ENCODE peak calls at places on chromosomes 1 and 21, in nine cellular contexts. One of them, this sample, is unnamed.

GRCh38 chr1:179706339-179706941 is 36.7 kb upstream of the FAM163A start:
- DNase-seq in OCI-LY7: peak; percentile 70
- DNase-seq in fibroblast of pulmonary artery: peak; percentile 85
- DNase-seq in cardiac fibroblast: peak; percentile 83
- DNase-seq in Calu3: peak; percentile 77
- DNase-seq in mammary epithelial cell: peak; percentile 32
- DNase-seq in neural progenitor cell: peak; percentile 74
- DNase-seq in endodermal cell: peak; percentile 80
- DNase-seq in foreskin fibroblast: peak; percentile 80
- DNase-seq in this sample: peak; percentile 68

GRCh38 chr1:46903481-46903880 is 37.8 kb downstream of the CYP4A11 start:
- DNase-seq in OCI-LY7: no peak
- DNase-seq in fibroblast of pulmonary artery: no peak
- DNase-seq in cardiac fibroblast: no peak
- DNase-seq in Calu3: peak; percentile 1
- DNase-seq in mammary epithelial cell: no peak
- DNase-seq in neural progenitor cell: no peak
- DNase-seq in endodermal cell: no peak
- DNase-seq in foreskin fibroblast: no peak
- DNase-seq in this sample: no peak

GRCh38 chr1:24190970-24191570 is 4.0 kb upstream of the IFNLR1 start:
- DNase-seq in OCI-LY7: peak; percentile 98
- DNase-seq in fibroblast of pulmonary artery: no peak
- DNase-seq in cardiac fibroblast: no peak
- DNase-seq in Calu3: no peak
- DNase-seq in mammary epithelial cell: no peak
- DNase-seq in neural progenitor cell: no peak
- DNase-seq in endodermal cell: no peak
- DNase-seq in foreskin fibroblast: no peak
- DNase-seq in this sample: no peak

GRCh38 chr21:28338906-28339305 is 653.8 kb downstream of the LTN1 start:
- DNase-seq in OCI-LY7: no peak
- DNase-seq in fibroblast of pulmonary artery: peak; percentile 7
- DNase-seq in cardiac fibroblast: peak; percentile 23
- DNase-seq in Calu3: no peak
- DNase-seq in mammary epithelial cell: no peak
- DNase-seq in neural progenitor cell: no peak
- DNase-seq in endodermal cell: no peak
- DNase-seq in foreskin fibroblast: no peak
- DNase-seq in this sample: no peak

GRCh38 chr1:212629450-212630158 is 21.0 kb downstream of the ATF3 start:
- DNase-seq in OCI-LY7: no peak
- DNase-seq in fibroblast of pulmonary artery: no peak
- DNase-seq in cardiac fibroblast: no peak
- DNase-seq in Calu3: no peak
- DNase-seq in mammary epithelial cell: no peak
- DNase-seq in neural progenitor cell: no peak
- DNase-seq in endodermal cell: no peak
- DNase-seq in foreskin fibroblast: no peak
- DNase-seq in this sample: no peak

GRCh38 chr1:30446100-30446499 is 277.3 kb downstream of the MATN1 start:
- DNase-seq in OCI-LY7: no peak
- DNase-seq in fibroblast of pulmonary artery: no peak
- DNase-seq in cardiac fibroblast: no peak
- DNase-seq in Calu3: no peak
- DNase-seq in mammary epithelial cell: no peak
- DNase-seq in neural progenitor cell: no peak
- DNase-seq in endodermal cell: peak; percentile 34
- DNase-seq in foreskin fibroblast: no peak
- DNase-seq in this sample: no peak

GRCh38 chr1:205335692-205336091 is 14.1 kb upstream of the NUAK2 start:
- DNase-seq in OCI-LY7: peak; percentile 82
- DNase-seq in fibroblast of pulmonary artery: peak; percentile 78
- DNase-seq in cardiac fibroblast: peak; percentile 82
- DNase-seq in Calu3: peak; percentile 95
- DNase-seq in mammary epithelial cell: peak; percentile 66
- DNase-seq in neural progenitor cell: peak; percentile 91
- DNase-seq in endodermal cell: peak; percentile 96
- DNase-seq in foreskin fibroblast: peak; percentile 82
- DNase-seq in this sample: peak; percentile 84

GRCh38 chr1:63960326-63960725 is 186.5 kb downstream of the ROR1 start:
- DNase-seq in OCI-LY7: no peak
- DNase-seq in fibroblast of pulmonary artery: no peak
- DNase-seq in cardiac fibroblast: no peak
- DNase-seq in Calu3: no peak
- DNase-seq in mammary epithelial cell: no peak
- DNase-seq in neural progenitor cell: no peak
- DNase-seq in endodermal cell: no peak
- DNase-seq in foreskin fibroblast: peak; percentile 55
- DNase-seq in this sample: no peak

GRCh38 chr1:200491097-200491496 is 81.3 kb upstream of the ZNF281 start:
- DNase-seq in OCI-LY7: no peak
- DNase-seq in fibroblast of pulmonary artery: no peak
- DNase-seq in cardiac fibroblast: no peak
- DNase-seq in Calu3: no peak
- DNase-seq in mammary epithelial cell: no peak
- DNase-seq in neural progenitor cell: no peak
- DNase-seq in endodermal cell: no peak
- DNase-seq in foreskin fibroblast: no peak
- DNase-seq in this sample: no peak

GRCh38 chr1:85320371-85321131 is 44.1 kb upstream of the BCL10 start:
- DNase-seq in OCI-LY7: no peak
- DNase-seq in fibroblast of pulmonary artery: peak; percentile 73
- DNase-seq in cardiac fibroblast: peak; percentile 66
- DNase-seq in Calu3: no peak
- DNase-seq in mammary epithelial cell: peak; percentile 48
- DNase-seq in neural progenitor cell: no peak
- DNase-seq in endodermal cell: no peak
- DNase-seq in foreskin fibroblast: peak; percentile 79
- DNase-seq in this sample: no peak

GRCh38 chr21:31554511-31555022 is 104.9 kb upstream of the SOD1 start:
- DNase-seq in OCI-LY7: no peak
- DNase-seq in fibroblast of pulmonary artery: peak; percentile 54
- DNase-seq in cardiac fibroblast: peak; percentile 26
- DNase-seq in Calu3: peak; percentile 4
- DNase-seq in mammary epithelial cell: peak; percentile 43
- DNase-seq in neural progenitor cell: peak; percentile 71
- DNase-seq in endodermal cell: peak; percentile 78
- DNase-seq in foreskin fibroblast: peak; percentile 11
- DNase-seq in this sample: peak; percentile 66

GRCh38 chr1:180167721-180168467 is 13.2 kb downstream of the QSOX1 start:
- DNase-seq in OCI-LY7: no peak
- DNase-seq in fibroblast of pulmonary artery: no peak
- DNase-seq in cardiac fibroblast: no peak
- DNase-seq in Calu3: peak; percentile 97
- DNase-seq in mammary epithelial cell: peak; percentile 55
- DNase-seq in neural progenitor cell: peak; percentile 30
- DNase-seq in endodermal cell: peak; percentile 97
- DNase-seq in foreskin fibroblast: peak; percentile 36
- DNase-seq in this sample: peak; percentile 17

GRCh38 chr1:25168193-25169071 is 63.9 kb downstream of the SYF2 start:
- DNase-seq in OCI-LY7: no peak
- DNase-seq in fibroblast of pulmonary artery: no peak
- DNase-seq in cardiac fibroblast: no peak
- DNase-seq in Calu3: no peak
- DNase-seq in mammary epithelial cell: no peak
- DNase-seq in neural progenitor cell: peak; percentile 22
- DNase-seq in endodermal cell: peak; percentile 69
- DNase-seq in foreskin fibroblast: no peak
- DNase-seq in this sample: no peak

GRCh38 chr1:239703067-239703466 is 316.7 kb downstream of the CHRM3 start:
- DNase-seq in OCI-LY7: no peak
- DNase-seq in fibroblast of pulmonary artery: no peak
- DNase-seq in cardiac fibroblast: no peak
- DNase-seq in Calu3: no peak
- DNase-seq in mammary epithelial cell: no peak
- DNase-seq in neural progenitor cell: no peak
- DNase-seq in endodermal cell: no peak
- DNase-seq in foreskin fibroblast: no peak
- DNase-seq in this sample: no peak

GRCh38 chr1:235617808-235618207 is 31.8 kb downstream of the GNG4 start:
- DNase-seq in OCI-LY7: no peak
- DNase-seq in fibroblast of pulmonary artery: peak; percentile 60
- DNase-seq in cardiac fibroblast: peak; percentile 63
- DNase-seq in Calu3: no peak
- DNase-seq in mammary epithelial cell: peak; percentile 37
- DNase-seq in neural progenitor cell: no peak
- DNase-seq in endodermal cell: no peak
- DNase-seq in foreskin fibroblast: peak; percentile 71
- DNase-seq in this sample: no peak
- TF ChIP-seq CTCF in OCI-LY7: no peak
- TF ChIP-seq CTCF in fibroblast of pulmonary artery: peak; percentile 52
- TF ChIP-seq CTCF in cardiac fibroblast: peak; percentile 59
- TF ChIP-seq CTCF in Calu3: no peak
- TF ChIP-seq CTCF in mammary epithelial cell: peak; percentile 66
- TF ChIP-seq CTCF in neural progenitor cell: no peak
- TF ChIP-seq CTCF in endodermal cell: peak; percentile 16
- TF ChIP-seq CTCF in foreskin fibroblast: peak; percentile 72
- TF ChIP-seq CTCF in this sample: no peak

DNA sequence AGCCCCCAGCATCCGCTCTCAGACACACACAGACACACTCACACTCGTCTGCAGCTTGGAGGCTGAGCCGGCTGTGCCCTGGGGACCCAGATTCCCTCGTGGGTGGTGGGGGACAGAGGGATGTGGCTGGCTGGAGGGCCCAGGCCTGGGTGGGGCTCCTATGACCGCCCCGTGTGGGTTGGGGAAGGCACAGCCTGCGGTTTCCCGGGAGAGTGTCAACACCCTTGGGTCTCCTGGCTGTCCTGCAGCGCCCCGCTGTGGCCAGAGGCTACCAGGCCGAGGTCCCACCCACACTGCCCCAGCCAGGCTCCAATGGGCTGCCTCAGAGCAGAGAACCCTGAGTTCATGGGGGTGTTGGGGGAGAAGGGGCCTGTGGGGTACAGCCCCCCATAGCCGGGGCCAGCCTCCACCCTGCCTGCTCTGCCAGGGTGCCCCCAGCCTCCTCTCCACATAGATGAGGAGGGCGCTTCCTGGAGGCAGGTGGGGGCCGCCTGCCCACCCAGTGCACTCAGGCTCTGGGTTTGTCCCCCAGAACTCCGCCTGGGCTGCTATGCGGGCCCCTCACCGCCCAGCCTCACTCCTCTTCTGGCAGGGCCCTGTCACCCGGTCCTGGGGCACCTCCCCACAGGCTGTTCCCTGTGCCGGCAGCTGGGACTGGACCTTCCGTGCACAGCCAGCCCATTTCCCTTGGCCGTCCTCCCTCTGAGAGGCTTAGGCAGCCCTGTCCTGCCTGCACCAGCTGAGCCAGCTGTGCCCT is at the start of gene TTC34:
- DNase-seq in OCI-LY7: peak; percentile 40
- DNase-seq in fibroblast of pulmonary artery: no peak
- DNase-seq in cardiac fibroblast: no peak
- DNase-seq in Calu3: peak; percentile 59
- DNase-seq in mammary epithelial cell: no peak
- DNase-seq in neural progenitor cell: no peak
- DNase-seq in endodermal cell: no peak
- DNase-seq in foreskin fibroblast: no peak
- DNase-seq in this sample: peak; percentile 75
- TF ChIP-seq CTCF in OCI-LY7: peak; percentile 69
- TF ChIP-seq CTCF in fibroblast of pulmonary artery: no peak
- TF ChIP-seq CTCF in cardiac fibroblast: no peak
- TF ChIP-seq CTCF in Calu3: peak; percentile 22
- TF ChIP-seq CTCF in mammary epithelial cell: no peak
- TF ChIP-seq CTCF in neural progenitor cell: no peak
- TF ChIP-seq CTCF in endodermal cell: no peak
- TF ChIP-seq CTCF in foreskin fibroblast: no peak
- TF ChIP-seq CTCF in this sample: peak; percentile 37

DNA sequence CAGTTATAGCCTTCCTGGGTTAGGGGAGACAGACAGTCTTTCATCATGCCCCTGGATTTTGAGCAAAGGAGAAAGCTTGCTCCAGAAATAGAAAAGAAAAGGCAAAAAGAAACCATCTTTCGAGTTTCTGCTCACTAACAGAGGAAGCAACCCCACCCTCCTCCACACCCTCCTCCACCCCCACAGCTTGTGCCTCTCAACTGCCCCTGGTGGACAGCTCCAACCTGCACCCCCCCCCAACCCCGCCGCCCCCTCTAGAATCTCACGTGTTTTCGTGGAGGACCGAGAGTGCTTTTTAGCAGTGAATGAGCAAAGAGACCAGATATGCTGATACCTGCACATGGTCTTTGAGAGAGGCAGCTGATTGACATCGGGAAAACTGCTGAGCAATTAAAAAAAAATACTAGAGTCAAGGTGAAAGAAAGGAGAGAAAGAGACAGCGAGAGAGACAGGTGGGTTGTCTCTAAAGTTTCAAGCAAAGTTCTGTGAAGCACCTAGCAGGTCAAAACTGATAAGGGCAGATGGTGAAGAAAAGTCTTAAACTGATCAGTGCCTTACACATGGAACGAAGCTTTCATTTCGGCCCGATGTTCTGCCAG is 358.3 kb downstream of the KIF26B start:
- DNase-seq in OCI-LY7: no peak
- DNase-seq in fibroblast of pulmonary artery: peak; percentile 14
- DNase-seq in cardiac fibroblast: peak; percentile 37
- DNase-seq in Calu3: no peak
- DNase-seq in mammary epithelial cell: no peak
- DNase-seq in neural progenitor cell: peak; percentile 44
- DNase-seq in endodermal cell: peak; percentile 76
- DNase-seq in foreskin fibroblast: peak; percentile 16
- DNase-seq in this sample: peak; percentile 20
- TF ChIP-seq CTCF in OCI-LY7: no peak
- TF ChIP-seq CTCF in fibroblast of pulmonary artery: peak; percentile 13
- TF ChIP-seq CTCF in cardiac fibroblast: peak; percentile 36
- TF ChIP-seq CTCF in Calu3: no peak
- TF ChIP-seq CTCF in mammary epithelial cell: no peak
- TF ChIP-seq CTCF in neural progenitor cell: peak; percentile 42
- TF ChIP-seq CTCF in endodermal cell: peak; percentile 51
- TF ChIP-seq CTCF in foreskin fibroblast: peak; percentile 39
- TF ChIP-seq CTCF in this sample: no peak

DNA sequence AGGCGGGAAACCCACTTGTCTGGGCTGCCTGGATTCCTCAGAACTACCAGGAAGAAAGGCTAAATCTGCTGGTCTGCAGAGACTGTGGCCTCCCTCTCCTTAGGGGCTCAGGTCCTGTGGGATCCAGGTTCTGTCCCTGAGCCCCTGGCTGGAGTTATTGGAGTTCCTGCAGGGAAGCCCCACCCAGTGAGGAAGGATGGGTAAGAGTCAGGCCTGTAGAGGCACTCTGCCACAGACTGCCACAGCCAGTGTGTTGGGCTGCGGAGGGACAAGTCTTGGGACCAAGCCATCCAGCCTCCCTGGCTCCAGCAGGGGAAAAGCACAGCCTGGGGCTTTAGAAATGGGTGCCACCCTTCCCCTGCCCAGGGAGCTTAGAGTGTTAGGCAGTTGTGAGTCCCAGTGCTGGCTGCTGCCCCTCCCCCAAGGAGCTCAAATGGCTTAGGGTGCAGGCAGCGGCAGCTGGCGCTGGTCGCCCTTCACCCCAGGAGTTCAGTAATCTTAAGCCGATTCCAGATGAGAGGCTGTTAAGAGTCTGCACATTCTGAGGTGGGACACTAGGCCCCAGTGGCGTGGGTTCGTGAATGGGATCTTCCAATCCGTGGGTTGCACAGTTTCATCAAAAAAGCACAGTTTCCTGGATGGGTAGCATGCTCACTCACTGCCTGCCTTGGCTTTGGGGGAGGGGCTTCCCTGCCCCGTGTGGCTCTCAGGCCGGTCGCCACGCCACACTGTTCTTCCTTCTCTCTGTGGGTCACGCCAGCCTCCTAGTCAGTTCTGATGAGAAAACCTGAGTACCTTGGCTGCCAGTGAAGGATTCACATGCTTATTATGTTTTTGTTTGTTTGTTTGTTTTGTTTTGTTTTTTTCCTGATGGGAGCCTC is 57.6 kb upstream of the FMO3 start:
- DNase-seq in OCI-LY7: no peak
- DNase-seq in fibroblast of pulmonary artery: no peak
- DNase-seq in cardiac fibroblast: no peak
- DNase-seq in Calu3: no peak
- DNase-seq in mammary epithelial cell: no peak
- DNase-seq in neural progenitor cell: peak; percentile 46
- DNase-seq in endodermal cell: peak; percentile 67
- DNase-seq in foreskin fibroblast: no peak
- DNase-seq in this sample: no peak
- TF ChIP-seq CTCF in OCI-LY7: no peak
- TF ChIP-seq CTCF in fibroblast of pulmonary artery: no peak
- TF ChIP-seq CTCF in cardiac fibroblast: no peak
- TF ChIP-seq CTCF in Calu3: no peak
- TF ChIP-seq CTCF in mammary epithelial cell: no peak
- TF ChIP-seq CTCF in neural progenitor cell: no peak
- TF ChIP-seq CTCF in endodermal cell: no peak
- TF ChIP-seq CTCF in foreskin fibroblast: no peak
- TF ChIP-seq CTCF in this sample: no peak